ENCODE peak calls at places on chromosomes 2 and 18, in six cellular contexts. J is RWPE2, Q is psoas muscle, H is heart left ventricle, Y is transverse colon, F is dorsolateral prefrontal cortex. R is an unnamed sample.
A peak's percentile ranks its signal among the peaks of the same experiment; 100 is the strongest.

GRCh38 chr2:152500777-152501176 is 165.8 kb downstream of the FMNL2 start:
- DNase-seq in J (no peak), Q (peak; percentile 78), H (no peak), Y (no peak), F (no peak), R (peak; percentile 76)

GRCh38 chr2:224523626-224524577 is 61.3 kb downstream of the CUL3 start:
- DNase-seq in J (no peak), Q (no peak), H (no peak), Y (no peak), F (no peak), R (no peak)

GRCh38 chr2:127888772-127889171 is 3.0 kb upstream of the AMMECR1L start:
- DNase-seq in J (no peak), Q (no peak), H (no peak), Y (no peak), F (no peak), R (no peak)

GRCh38 chr2:25444608-25445270 is 103.0 kb upstream of the DNMT3A start:
- DNase-seq in J (no peak), Q (no peak), H (no peak), Y (no peak), F (no peak), R (no peak)

GRCh38 chr2:9641641-9642040 is 10.8 kb upstream of the YWHAQ start:
- DNase-seq in J (no peak), Q (no peak), H (no peak), Y (no peak), F (no peak), R (no peak)

GRCh38 chr2:23135481-23136100 is 249.4 kb upstream of the KLHL29 start:
- DNase-seq in J (no peak), Q (peak; percentile 67), H (peak; percentile 7), Y (no peak), F (peak; percentile 49), R (no peak)

GRCh38 chr2:61922714-61923113 is 17.2 kb downstream of the COMMD1 start:
- DNase-seq in J (no peak), Q (no peak), H (no peak), Y (no peak), F (no peak), R (no peak)

GRCh38 chr2:188119112-188119838 is 172.4 kb upstream of the GULP1 start:
- DNase-seq in J (no peak), Q (no peak), H (no peak), Y (no peak), F (no peak), R (no peak)

GRCh38 chr2:241851325-241852115 is 7.2 kb downstream of the PDCD1 start:
- DNase-seq in J (no peak), Q (no peak), H (no peak), Y (no peak), F (no peak), R (peak; percentile 61)

GRCh38 chr2:9166579-9167392 is 39.8 kb upstream of the ASAP2 start:
- DNase-seq in J (no peak), Q (peak; percentile 53), H (no peak), Y (no peak), F (no peak), R (no peak)

GRCh38 chr2:151782378-151783132 is 45.7 kb downstream of the ARL5A start:
- DNase-seq in J (no peak), Q (no peak), H (no peak), Y (no peak), F (no peak), R (no peak)

GRCh38 chr18:23560186-23560585 is 26.1 kb downstream of the NPC1 start:
- DNase-seq in J (no peak), Q (no peak), H (no peak), Y (no peak), F (peak; percentile 57), R (no peak)

GRCh38 chr2:190126758-190127157 is 64.2 kb upstream of the MSTN start:
- DNase-seq in J (no peak), Q (no peak), H (no peak), Y (no peak), F (no peak), R (no peak)

GRCh38 chr2:220857371-220857770 is 714.7 kb downstream of the EPHA4 start:
- DNase-seq in J (no peak), Q (no peak), H (no peak), Y (no peak), F (no peak), R (no peak)

GRCh38 chr2:150234787-150235512 is 252.5 kb downstream of the RND3 start:
- DNase-seq in J (no peak), Q (no peak), H (peak; percentile 12), Y (peak; percentile 19), F (no peak), R (no peak)

GRCh38 chr2:229489016-229489415 is 217.9 kb upstream of the PID1 start:
- DNase-seq in J (peak; percentile 91), Q (no peak), H (no peak), Y (no peak), F (peak; percentile 57), R (no peak)

GRCh38 chr2:54503192-54503591 is 47.1 kb downstream of the SPTBN1 start:
- DNase-seq in J (no peak), Q (no peak), H (peak; percentile 35), Y (peak; percentile 28), F (no peak), R (no peak)

GRCh38 chr2:128027801-128028667 is at the start of gene SAP130:
- DNase-seq in J (peak; percentile 98), Q (peak; percentile 99), H (peak; percentile 99), Y (peak; percentile 99), F (peak; percentile 98), R (peak; percentile 99)

GRCh38 chr2:133819906-133820305 is 251.6 kb upstream of the NCKAP5 start:
- DNase-seq in J (no peak), Q (no peak), H (no peak), Y (no peak), F (no peak), R (no peak)

GRCh38 chr18:23990474-23991410 is 23.8 kb upstream of the TTC39C start:
- DNase-seq in J (no peak), Q (no peak), H (no peak), Y (no peak), F (no peak), R (no peak)

GRCh38 chr2:2840681-2841300 is 509.7 kb upstream of the MYT1L start:
- DNase-seq in J (no peak), Q (no peak), H (no peak), Y (no peak), F (peak; percentile 38), R (no peak)

GRCh38 chr2:11416931-11417330 is 49.0 kb downstream of the E2F6 start:
- DNase-seq in J (no peak), Q (no peak), H (no peak), Y (no peak), F (no peak), R (no peak)

GRCh38 chr2:11419781-11420180 is 46.2 kb downstream of the E2F6 start:
- DNase-seq in J (no peak), Q (no peak), H (peak; percentile 23), Y (no peak), F (peak; percentile 31), R (no peak)

GRCh38 chr2:11417946-11418585 is 47.9 kb downstream of the E2F6 start:
- DNase-seq in J (no peak), Q (no peak), H (no peak), Y (no peak), F (no peak), R (no peak)

GRCh38 chr2:11414372-11415124 is 51.4 kb downstream of the E2F6 start:
- DNase-seq in J (no peak), Q (no peak), H (no peak), Y (no peak), F (no peak), R (no peak)

DNA sequence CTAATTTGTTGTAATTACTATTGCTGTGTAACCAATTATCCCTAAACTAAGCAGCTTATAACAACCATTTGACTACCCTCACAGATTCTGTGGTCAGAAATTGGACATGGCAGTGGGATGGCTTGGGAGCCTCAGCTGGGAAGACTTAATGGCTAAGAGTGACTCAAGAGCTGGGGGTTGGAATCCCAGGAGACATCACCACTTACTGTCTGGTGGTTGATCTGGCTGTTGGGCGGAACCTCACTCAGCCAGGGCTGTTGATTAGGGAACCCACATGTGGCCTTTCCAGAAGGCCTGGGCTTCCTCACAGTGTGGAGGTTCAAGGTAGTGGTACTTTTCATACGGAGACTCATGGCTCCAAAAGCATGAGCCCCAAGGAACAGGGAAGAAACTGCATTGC is 49.8 kb downstream of the E2F6 start:
- DNase-seq in J (no peak), Q (no peak), H (no peak), Y (no peak), F (no peak), R (no peak)
- H3K4me3 ChIP-seq in J (no peak overlapping the region), Q (no peak overlapping the region), H (no peak overlapping the region), Y (no peak overlapping the region), F (no peak overlapping the region), R (no peak overlapping the region)

GRCh38 chr2:237405006-237405559 is 8.9 kb downstream of the COL6A3 start:
- DNase-seq in J (no peak), Q (no peak), H (no peak), Y (no peak), F (no peak), R (no peak)
- H3K27ac ChIP-seq in J (no peak overlapping the region), Q (no peak overlapping the region), H (peak overlapping the region; percentile 56), Y (peak overlapping the region; percentile 86), F (no peak overlapping the region), R (peak overlapping the region; percentile 69)

DNA sequence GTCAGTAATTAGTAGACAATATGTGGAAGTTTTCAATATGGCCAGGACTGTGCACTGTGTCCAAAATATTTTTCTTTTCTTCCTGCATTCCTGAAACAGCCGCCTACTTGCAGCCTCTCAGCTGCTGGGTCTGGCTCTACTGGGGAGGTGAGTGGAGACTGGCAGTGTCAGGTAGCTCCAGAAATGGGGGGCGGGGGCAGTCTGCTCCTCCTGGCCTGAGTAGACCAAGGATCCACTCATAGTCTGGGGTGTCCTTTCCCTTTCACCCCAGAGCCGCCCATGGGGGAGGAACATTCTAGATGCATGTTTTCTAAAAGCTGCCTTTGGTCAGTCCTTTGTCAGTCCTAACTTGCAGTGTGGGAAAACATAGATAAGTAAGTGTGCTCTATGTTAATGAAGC is 23.7 kb downstream of the TRAF3IP1 start:
- DNase-seq in J (no peak), Q (no peak), H (no peak), Y (no peak), F (no peak), R (no peak)
- H3K4me3 ChIP-seq in J (no peak overlapping the region), Q (no peak overlapping the region), H (no peak overlapping the region), Y (no peak overlapping the region), F (no peak overlapping the region), R (no peak overlapping the region)

GRCh38 chr18:13236411-13236810 is 17.9 kb downstream of the LDLRAD4 start:
- DNase-seq in J (no peak), Q (no peak), H (no peak), Y (no peak), F (no peak), R (peak; percentile 66)

GRCh38 chr18:13237073-13237472 is 18.5 kb downstream of the LDLRAD4 start:
- DNase-seq in J (no peak), Q (no peak), H (no peak), Y (no peak), F (no peak), R (peak; percentile 45)

GRCh38 chr18:13234528-13234795 is 15.9 kb downstream of the LDLRAD4 start:
- DNase-seq in J (no peak), Q (no peak), H (no peak), Y (no peak), F (no peak), R (no peak)

GRCh38 chr18:13235326-13235937 is 16.9 kb downstream of the LDLRAD4 start:
- DNase-seq in J (no peak), Q (no peak), H (no peak), Y (no peak), F (no peak), R (peak; percentile 70)

DNA sequence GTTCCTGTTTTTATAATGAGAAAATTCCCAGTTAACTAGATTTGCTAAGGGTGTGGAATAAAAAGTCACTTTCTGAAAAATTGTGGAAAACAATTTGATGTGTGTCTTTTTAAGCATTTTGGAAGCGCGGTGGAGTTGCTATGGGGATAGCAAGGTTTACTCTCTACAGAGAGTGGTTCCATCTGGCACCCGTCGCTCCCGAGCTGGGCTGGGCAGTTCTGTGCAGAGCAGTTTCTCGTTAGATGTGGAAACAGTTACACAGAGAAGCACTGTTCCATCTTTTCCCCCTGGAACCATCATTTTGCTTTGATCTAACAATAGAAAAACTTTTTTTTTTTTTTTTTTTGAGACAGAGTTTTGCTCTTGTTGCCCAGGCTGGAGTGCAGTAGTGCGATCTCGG is 17.4 kb downstream of the LDLRAD4 start:
- DNase-seq in J (no peak), Q (peak; percentile 83), H (peak; percentile 56), Y (no peak), F (no peak), R (peak; percentile 85)
- H3K27ac ChIP-seq in J (no peak overlapping the region), Q (no peak overlapping the region), H (no peak overlapping the region), Y (peak overlapping the region; percentile 29), F (no peak overlapping the region), R (peak overlapping the region; percentile 73)